ENCODE peak calls at places on chromosomes 6 and 20, in five cellular contexts. Z is body of pancreas, R is substantia nigra, U is PC-3, B is stomach. G is an unnamed sample.
A peak's percentile ranks its signal among the peaks of the same experiment; 100 is the strongest.

GRCh38 chr6:42963855-42964605 is 3.5 kb downstream of the GNMT start:
- DNase-seq in Z (peak; percentile 64), R (no peak), U (peak; percentile 50), B (no peak), G (no peak)

GRCh38 chr6:2116496-2116895 is 128.9 kb downstream of the GMDS start:
- DNase-seq in Z (no peak), R (no peak), U (peak; percentile 56), B (no peak), G (no peak)

GRCh38 chr6:150029276-150029675 is 3.9 kb upstream of the RAET1L start:
- DNase-seq in Z (no peak), R (no peak), U (no peak), B (no peak), G (no peak)

GRCh38 chr6:31265926-31266325 is 6.0 kb downstream of the HLA-C start:
- DNase-seq in Z (no peak), R (no peak), U (no peak), B (no peak), G (no peak)

GRCh38 chr6:122406187-122406586 is 6.7 kb downstream of the HSF2 start:
- DNase-seq in Z (no peak), R (no peak), U (no peak), B (no peak), G (no peak)

GRCh38 chr6:168711049-168711640 is 270.2 kb downstream of the SMOC2 start:
- DNase-seq in Z (no peak), R (no peak), U (no peak), B (no peak), G (no peak)

GRCh38 chr6:33112148-33112547 is 36.4 kb downstream of the HLA-DPB1 start:
- DNase-seq in Z (no peak), R (no peak), U (peak; percentile 51), B (no peak), G (no peak)

GRCh38 chr20:51934301-51935002 is 132.1 kb upstream of the SALL4 start:
- DNase-seq in Z (no peak), R (no peak), U (peak; percentile 82), B (no peak), G (no peak)

GRCh38 chr20:53205046-53205445 is 232.9 kb downstream of the TSHZ2 start:
- DNase-seq in Z (no peak), R (no peak), U (no peak), B (no peak), G (no peak)

GRCh38 chr6:152094992-152095592 is 287.6 kb downstream of the ESR1 start:
- DNase-seq in Z (peak; percentile 42), R (peak; percentile 6), U (peak; percentile 94), B (peak; percentile 47), G (no peak)

GRCh38 chr6:31859923-31860322 is 2.7 kb downstream of the NEU1 start:
- DNase-seq in Z (no peak), R (no peak), U (no peak), B (no peak), G (no peak)

GRCh38 chr20:33693741-33694645 is 7.8 kb upstream of the E2F1 start:
- DNase-seq in Z (no peak), R (peak; percentile 86), U (no peak), B (no peak), G (peak; percentile 89)

GRCh38 chr6:7916959-7917358 is 6.4 kb upstream of the TXNDC5 start:
- DNase-seq in Z (no peak), R (no peak), U (no peak), B (no peak), G (no peak)

GRCh38 chr6:98946877-98947410 is 802 bp downstream of the FBXL4 start:
- DNase-seq in Z (peak; percentile 69), R (no peak), U (peak; percentile 43), B (peak; percentile 53), G (no peak)

GRCh38 chr20:43968341-43968740 is 53.7 kb downstream of the TOX2 start:
- DNase-seq in Z (no peak), R (no peak), U (no peak), B (no peak), G (no peak)

GRCh38 chr6:89494131-89494793 is 61.3 kb downstream of the ANKRD6 start:
- DNase-seq in Z (no peak), R (no peak), U (peak; percentile 11), B (no peak), G (no peak)

GRCh38 chr20:13008761-13009681 is at the start of gene SPTLC3:
- DNase-seq in Z (peak; percentile 73), R (no peak), U (peak; percentile 81), B (peak; percentile 48), G (peak; percentile 9)

GRCh38 chr6:146881228-146882181 is 282.7 kb downstream of the ADGB start:
- DNase-seq in Z (no peak), R (no peak), U (no peak), B (no peak), G (no peak)

GRCh38 chr6:113842165-113842564 is 15.0 kb upstream of the MARCKS start:
- DNase-seq in Z (no peak), R (no peak), U (no peak), B (no peak), G (no peak)

GRCh38 chr6:146582857-146583256 is 15.9 kb upstream of the ADGB start:
- DNase-seq in Z (peak; percentile 34), R (no peak), U (no peak), B (peak; percentile 43), G (no peak)

DNA sequence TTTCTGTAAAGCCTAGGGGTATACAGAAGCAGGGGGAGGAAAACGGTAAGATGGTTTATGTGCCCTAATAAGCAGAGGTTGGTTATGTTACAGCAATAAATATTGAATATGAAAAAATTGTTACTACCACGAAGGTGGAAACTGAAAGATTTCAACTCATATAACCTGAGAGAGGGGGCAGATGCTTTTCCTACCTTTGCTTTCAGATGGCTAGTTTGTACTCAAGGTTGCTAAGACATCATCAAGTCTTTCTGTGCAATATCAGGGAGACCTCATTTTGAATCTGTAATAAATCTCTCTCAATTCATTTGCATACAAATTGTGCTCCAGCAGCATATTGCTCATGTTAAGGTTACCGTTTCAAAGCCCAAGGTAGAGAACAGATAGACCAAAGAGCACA is 220.5 kb downstream of the KHDC1L start:
- DNase-seq in Z (no peak), R (no peak), U (no peak), B (no peak), G (no peak)
- H3K27ac ChIP-seq in Z (no peak overlapping the region), R (no peak overlapping the region), U (no peak overlapping the region), B (no peak overlapping the region), G (no peak overlapping the region)

DNA sequence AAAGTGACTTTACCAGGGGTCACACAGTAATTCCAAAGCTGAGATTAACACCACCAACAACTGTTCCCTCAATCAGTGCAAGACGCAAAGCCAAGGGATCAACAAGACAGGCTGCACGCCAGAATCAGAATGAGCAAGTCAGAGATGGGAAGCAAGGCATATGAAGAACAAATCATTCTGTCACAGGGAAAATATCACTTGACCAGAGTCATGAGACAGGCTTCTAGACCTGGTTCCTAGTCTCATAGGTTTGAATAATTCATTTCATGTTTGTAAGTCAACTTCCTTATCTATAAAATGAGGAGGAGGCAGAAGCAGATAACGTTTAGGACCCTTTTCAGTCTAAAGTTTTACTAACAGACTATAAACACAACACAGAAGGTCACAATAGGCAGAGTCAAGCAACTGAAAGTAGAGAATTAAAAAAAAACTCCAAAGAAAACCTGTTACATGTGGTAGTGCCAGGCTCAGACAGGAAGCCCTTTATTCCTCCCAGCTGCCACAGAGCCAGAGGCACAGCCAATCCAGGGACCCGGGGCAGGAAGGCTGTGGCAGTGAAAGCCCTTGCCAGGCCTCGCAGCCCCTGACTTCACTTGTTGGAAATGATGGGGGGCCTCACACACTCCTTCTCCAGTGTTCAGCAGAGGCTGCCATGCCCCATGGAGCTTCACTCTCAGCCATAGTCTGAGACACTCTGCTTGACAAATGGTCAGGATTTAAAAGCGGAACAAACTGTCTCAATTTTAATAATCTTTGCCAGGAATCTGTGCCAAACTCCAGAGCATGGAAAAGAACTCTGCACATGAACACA is 29.2 kb upstream of the DST start:
- DNase-seq in Z (peak; percentile 16), R (peak; percentile 59), U (no peak), B (no peak), G (peak; percentile 54)
- H3K27ac ChIP-seq in Z (peak overlapping the region; percentile 71), R (peak overlapping the region; percentile 94), U (no peak overlapping the region), B (peak overlapping the region; percentile 81), G (peak overlapping the region; percentile 87)

GRCh38 chr6:18503187-18503586 is 116.0 kb downstream of the RNF144B start:
- DNase-seq in Z (no peak), R (no peak), U (no peak), B (no peak), G (no peak)

GRCh38 chr6:18504232-18504596 is 117.1 kb downstream of the RNF144B start:
- DNase-seq in Z (no peak), R (no peak), U (no peak), B (no peak), G (no peak)

GRCh38 chr6:18498408-18498807 is 111.3 kb downstream of the RNF144B start:
- DNase-seq in Z (no peak), R (no peak), U (no peak), B (no peak), G (no peak)

GRCh38 chr6:18503588-18504231 is 116.6 kb downstream of the RNF144B start:
- DNase-seq in Z (peak; percentile 69), R (peak; percentile 44), U (peak; percentile 81), B (peak; percentile 55), G (peak; percentile 53)

GRCh38 chr6:18501313-18502013 is 114.3 kb downstream of the RNF144B start:
- DNase-seq in Z (peak; percentile 16), R (peak; percentile 6), U (no peak), B (no peak), G (no peak)
- H3K27ac ChIP-seq in Z (peak overlapping the region; percentile 43), R (peak overlapping the region; percentile 27), U (no peak overlapping the region), B (no peak overlapping the region), G (no peak overlapping the region)

GRCh38 chr6:142833054-142833453 is 111.9 kb downstream of the HIVEP2 start:
- DNase-seq in Z (no peak), R (no peak), U (peak; percentile 93), B (no peak), G (no peak)
- H3K27ac ChIP-seq in Z (no peak overlapping the region), R (no peak overlapping the region), U (peak overlapping the region; percentile 91), B (no peak overlapping the region), G (no peak overlapping the region)

DNA sequence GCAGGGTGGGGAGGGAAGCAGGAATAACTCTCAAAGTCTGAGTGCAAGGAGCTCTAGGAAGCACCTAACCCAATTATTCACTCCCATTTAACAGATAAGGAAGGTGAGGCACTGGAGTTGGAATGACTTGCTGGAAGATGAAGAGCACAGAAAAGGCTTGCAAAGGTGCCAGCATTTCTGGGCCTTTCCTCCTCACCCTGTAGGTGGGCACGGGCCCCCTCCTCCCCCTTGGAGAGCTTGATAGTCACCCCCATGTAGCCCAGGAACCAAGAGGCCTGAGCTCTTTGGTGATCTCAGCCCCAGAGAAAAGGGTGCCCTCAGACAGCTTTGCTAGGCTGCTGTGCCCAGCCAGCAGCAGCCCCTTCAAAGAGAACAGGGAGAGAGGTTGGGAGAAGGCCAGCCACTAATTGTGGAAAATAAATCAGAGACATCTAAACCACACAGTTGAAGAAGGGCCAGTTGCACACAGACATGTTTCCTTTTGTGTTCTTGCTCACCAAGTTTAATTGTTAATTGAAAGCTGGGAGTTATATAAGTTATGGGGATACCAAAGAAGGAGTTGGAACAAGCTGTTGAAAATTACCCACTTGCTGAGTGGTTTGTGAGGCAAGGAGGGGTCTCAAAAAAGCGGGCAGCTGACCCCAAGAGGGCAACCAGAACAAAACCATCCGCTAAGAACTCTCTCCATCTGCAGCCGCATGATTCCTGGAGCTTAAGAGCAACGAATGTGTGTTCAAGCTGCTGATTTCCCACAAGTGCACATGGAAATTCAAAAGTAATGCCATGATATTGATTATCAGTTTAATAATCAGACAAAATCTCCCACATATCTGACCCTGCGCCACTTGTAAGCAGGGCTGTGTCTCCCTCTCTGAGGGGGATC is 77.0 kb downstream of the MRPL14 start:
- DNase-seq in Z (peak; percentile 45), R (no peak), U (peak; percentile 25), B (no peak), G (no peak)
- H3K27ac ChIP-seq in Z (peak overlapping the region; percentile 58), R (no peak overlapping the region), U (peak overlapping the region; percentile 96), B (peak overlapping the region; percentile 64), G (peak overlapping the region; percentile 14)

G was measured in caudate nucleus.